ENCODE peak calls at places on chromosomes 3 and 15, in five cellular contexts. F is non-pigmented ciliary epithelial cell, V is body of pancreas, H is anterior cingulate cortex, E is NCI-H345. B is an unnamed sample.

GRCh38 chr3:53744351-53744750 is 101.9 kb downstream of the CHDH start:
- DNase-seq in H (no peak), F (no peak), E (peak; percentile 88), V (peak; percentile 76), B (no peak)

GRCh38 chr15:39756806-39757522 is 25.7 kb downstream of the FSIP1 start:
- DNase-seq in F (peak; percentile 48), V (peak; percentile 27), H (no peak), E (peak; percentile 25), B (peak; percentile 46)

GRCh38 chr3:138470687-138471086 is 36.3 kb downstream of the ESYT3 start:
- DNase-seq in H (no peak), F (no peak), V (no peak), E (no peak), B (no peak)

GRCh38 chr15:78072080-78072892 is 5.2 kb downstream of the TBC1D2B start:
- DNase-seq in V (no peak), F (peak; percentile 60), E (no peak), H (no peak), B (peak; percentile 83)

GRCh38 chr15:35720984-35721383 is 175.0 kb upstream of the DPH6 start:
- DNase-seq in F (no peak), H (no peak), V (no peak), E (no peak), B (no peak)

GRCh38 chr3:66463054-66463631 is 37.7 kb downstream of the LRIG1 start:
- DNase-seq in F (no peak), H (no peak), V (no peak), E (no peak), B (no peak)

GRCh38 chr3:173045770-173046382 is 95.2 kb downstream of the SPATA16 start:
- DNase-seq in F (no peak), E (no peak), H (no peak), V (no peak), B (no peak)

GRCh38 chr15:68930268-68931022 is at the start of gene SPESP1:
- DNase-seq in V (peak; percentile 66), H (no peak), E (no peak), F (no peak), B (peak; percentile 18)

GRCh38 chr15:89587955-89588354 is 12.7 kb downstream of the TICRR start:
- DNase-seq in F (no peak), V (no peak), H (no peak), E (no peak), B (no peak)

GRCh38 chr3:72044231-72044935 is 259.4 kb upstream of the PROK2 start:
- DNase-seq in H (no peak), F (no peak), E (no peak), V (no peak), B (peak; percentile 43)

GRCh38 chr3:179943097-179943880 is 93.4 kb downstream of the PEX5L start:
- DNase-seq in F (no peak), V (no peak), E (no peak), H (no peak), B (no peak)

GRCh38 chr3:35663471-35663870 is 24.1 kb downstream of the ARPP21 start:
- DNase-seq in E (no peak), H (no peak), F (no peak), V (no peak), B (no peak)

GRCh38 chr15:45030743-45031142 is 7.7 kb downstream of the SORD start:
- DNase-seq in E (no peak), V (no peak), H (no peak), F (no peak), B (no peak)

GRCh38 chr3:72536206-72536887 is 311.9 kb downstream of the SHQ1 start:
- DNase-seq in F (no peak), V (no peak), E (no peak), H (no peak), B (no peak)

GRCh38 chr15:70087708-70088352 is 9.9 kb downstream of the TLE3 start:
- DNase-seq in H (no peak), F (no peak), V (no peak), E (no peak), B (no peak)

GRCh38 chr3:170848294-170848917 is 21.6 kb downstream of the RPL22L1 start:
- DNase-seq in H (no peak), F (no peak), E (no peak), V (no peak), B (no peak)

GRCh38 chr3:146747928-146748327 is 142.8 kb upstream of the PLSCR5 start:
- DNase-seq in H (no peak), E (no peak), F (peak; percentile 24), V (no peak), B (peak; percentile 23)

GRCh38 chr3:51712963-51713362 is 6.1 kb downstream of the GRM2 start:
- DNase-seq in F (no peak), V (no peak), H (no peak), E (no peak), B (no peak)

B was measured in skeletal muscle cell.